ENCODE peak calls at places on chromosomes 1 and 21, in five cellular contexts. K is coronary artery, O is lower lobe of right lung, Q is thoracic aorta, D is SJCRH30. B is an unnamed sample.

GRCh38 chr1:53462769-53463501 is 3.7 kb downstream of the DMRTB1 start:
- DNase-seq in K (peak; percentile 62), O (no peak), Q (no peak), D (no peak), B (no peak)

GRCh38 chr1:186511761-186512637 is 51.1 kb upstream of the PDC start:
- DNase-seq in K (no peak), O (peak; percentile 69), Q (no peak), D (no peak), B (no peak)

GRCh38 chr1:53048345-53048737 is 13.7 kb upstream of the PODN start:
- DNase-seq in K (no peak), O (no peak), Q (no peak), D (no peak), B (no peak)

GRCh38 chr21:9756677-9757076 is 764.7 kb upstream of the TPTE start:
- DNase-seq in K (no peak), O (no peak), Q (no peak), D (no peak), B (peak; percentile 16)

GRCh38 chr1:10415211-10415930 is 14.9 kb upstream of the CENPS start:
- DNase-seq in K (no peak), O (peak; percentile 53), Q (no peak), D (no peak), B (peak; percentile 70)

GRCh38 chr1:108877858-108878257 is 1.1 kb downstream of the GPSM2 start:
- DNase-seq in K (no peak), O (no peak), Q (no peak), D (peak; percentile 52), B (no peak)

GRCh38 chr21:43933680-43934079 is 68.7 kb downstream of the AGPAT3 start:
- DNase-seq in K (no peak), O (no peak), Q (no peak), D (no peak), B (no peak)

GRCh38 chr1:245871881-245872280 is 635.2 kb downstream of the SMYD3 start:
- DNase-seq in K (no peak), O (no peak), Q (no peak), D (no peak), B (no peak)

GRCh38 chr1:39213511-39214002 is 9.1 kb downstream of the MACF1 start:
- DNase-seq in K (no peak), O (no peak), Q (no peak), D (no peak), B (no peak)

GRCh38 chr1:154707901-154708514 is 100.0 kb upstream of the ADAR start:
- DNase-seq in K (no peak), O (no peak), Q (no peak), D (no peak), B (no peak)

GRCh38 chr1:98289296-98289695 is 368.5 kb upstream of the DPYD start:
- DNase-seq in K (no peak), O (no peak), Q (no peak), D (no peak), B (no peak)

GRCh38 chr21:26945916-26946315 is 21.0 kb downstream of the ADAMTS5 start:
- DNase-seq in K (no peak), O (peak; percentile 49), Q (no peak), D (no peak), B (no peak)

GRCh38 chr1:31297273-31298247 is 728 bp downstream of the ZCCHC17 start:
- DNase-seq in K (no peak), O (no peak), Q (no peak), D (no peak), B (no peak)

GRCh38 chr1:236421850-236422516 is 27.9 kb downstream of the EDARADD start:
- DNase-seq in K (peak; percentile 5), O (no peak), Q (no peak), D (no peak), B (no peak)

GRCh38 chr1:28519946-28520725 is 14.3 kb downstream of the RCC1 start:
- DNase-seq in K (no peak), O (no peak), Q (no peak), D (no peak), B (no peak)

GRCh38 chr1:206725053-206725963 is 40.6 kb downstream of the MAPKAPK2 start:
- DNase-seq in K (peak; percentile 55), O (no peak), Q (no peak), D (peak; percentile 62), B (no peak)

GRCh38 chr1:54118704-54119103 is 34.1 kb downstream of the CDCP2 start:
- DNase-seq in K (no peak), O (no peak), Q (no peak), D (no peak), B (no peak)

GRCh38 chr1:226046240-226046639 is 16.3 kb upstream of the H3-3A start:
- DNase-seq in K (no peak), O (no peak), Q (no peak), D (no peak), B (no peak)

GRCh38 chr1:237390798-237391197 is 348.8 kb downstream of the RYR2 start:
- DNase-seq in K (no peak), O (no peak), Q (no peak), D (no peak), B (no peak)

GRCh38 chr1:30054126-30054525 is 669.3 kb downstream of the MATN1 start:
- DNase-seq in K (no peak), O (no peak), Q (no peak), D (no peak), B (no peak)

GRCh38 chr1:155455588-155456195 is 106.9 kb downstream of the ASH1L start:
- DNase-seq in K (no peak), O (no peak), Q (no peak), D (peak; percentile 44), B (no peak)

GRCh38 chr1:37479255-37480124 is 5.1 kb downstream of the ZC3H12A start:
- DNase-seq in K (peak; percentile 94), O (peak; percentile 95), Q (peak; percentile 85), D (peak; percentile 51), B (peak; percentile 97)

GRCh38 chr1:177209357-177209756 is 38.6 kb downstream of the BRINP2 start:
- DNase-seq in K (peak; percentile 77), O (peak; percentile 48), Q (peak; percentile 39), D (peak; percentile 55), B (peak; percentile 81)

GRCh38 chr1:111802984-111803383 is 47.3 kb downstream of the DDX20 start:
- DNase-seq in K (no peak), O (no peak), Q (no peak), D (no peak), B (no peak)

GRCh38 chr21:45370575-45370974 is 34.4 kb upstream of the COL18A1 start:
- DNase-seq in K (no peak), O (no peak), Q (no peak), D (no peak), B (no peak)

GRCh38 chr1:181936269-181936668 is 125.2 kb downstream of the ZNF648 start:
- DNase-seq in K (no peak), O (no peak), Q (no peak), D (no peak), B (no peak)

DNA sequence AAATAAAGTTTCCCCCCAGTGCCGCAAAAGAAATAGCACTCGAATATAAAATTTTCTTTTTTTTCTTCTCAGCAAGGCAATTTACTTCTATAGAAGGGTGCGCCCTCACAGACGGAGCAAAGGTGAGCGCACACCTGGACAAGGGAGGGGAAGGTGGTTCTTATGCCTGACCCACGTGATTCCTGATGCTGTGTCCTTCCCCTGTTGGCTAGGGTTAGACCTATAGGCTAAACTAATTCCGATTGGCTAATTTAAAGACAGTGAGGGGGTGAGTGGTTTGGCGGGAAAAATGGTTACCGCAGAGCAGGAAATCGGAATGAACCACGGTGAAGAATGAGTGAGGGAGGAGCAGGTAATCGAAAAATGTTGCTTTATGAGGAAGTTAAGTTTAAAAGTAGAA is 607 bp upstream of the FAAH start:
- DNase-seq in K (no peak), O (no peak), Q (no peak), D (no peak), B (no peak)
- H3K4me3 ChIP-seq in K (peak overlapping the region; percentile 69), O (peak overlapping the region; percentile 62), Q (no peak overlapping the region), D (no peak overlapping the region), B (no peak overlapping the region)

GRCh38 chr1:185227161-185227560 is 70.2 kb downstream of the SWT1 start:
- DNase-seq in K (no peak), O (no peak), Q (no peak), D (no peak), B (no peak)
- H3K27ac ChIP-seq in K (no peak overlapping the region), O (no peak overlapping the region), Q (no peak overlapping the region), D (no peak overlapping the region), B (no peak overlapping the region)

GRCh38 chr21:31813873-31814272 is 58.9 kb upstream of the HUNK start:
- DNase-seq in K (no peak), O (no peak), Q (no peak), D (no peak), B (no peak)
- H3K4me3 ChIP-seq in K (no peak overlapping the region), O (no peak overlapping the region), Q (no peak overlapping the region), D (no peak overlapping the region), B (no peak overlapping the region)

GRCh38 chr1:8133190-8133589 is 107.1 kb upstream of the ERRFI1 start:
- DNase-seq in K (no peak), O (no peak), Q (no peak), D (peak; percentile 76), B (peak; percentile 74)
- H3K27ac ChIP-seq in K (peak overlapping the region; percentile 89), O (peak overlapping the region; percentile 62), Q (peak overlapping the region; percentile 96), D (peak overlapping the region; percentile 98), B (peak overlapping the region; percentile 81)

GRCh38 chr1:12229386-12229834 is 420 bp upstream of the VPS13D start:
- DNase-seq in K (no peak), O (no peak), Q (no peak), D (no peak), B (no peak)

GRCh38 chr1:12230549-12231275 is 882 bp downstream of the VPS13D start:
- DNase-seq in K (peak; percentile 82), O (peak; percentile 86), Q (no peak), D (peak; percentile 34), B (no peak)

GRCh38 chr1:12229835-12230548 is at the start of gene VPS13D:
- DNase-seq in K (peak; percentile 83), O (peak; percentile 93), Q (peak; percentile 37), D (peak; percentile 85), B (peak; percentile 90)

GRCh38 chr1:12232221-12232620 is 2.4 kb downstream of the VPS13D start:
- DNase-seq in K (no peak), O (no peak), Q (no peak), D (no peak), B (no peak)

DNA sequence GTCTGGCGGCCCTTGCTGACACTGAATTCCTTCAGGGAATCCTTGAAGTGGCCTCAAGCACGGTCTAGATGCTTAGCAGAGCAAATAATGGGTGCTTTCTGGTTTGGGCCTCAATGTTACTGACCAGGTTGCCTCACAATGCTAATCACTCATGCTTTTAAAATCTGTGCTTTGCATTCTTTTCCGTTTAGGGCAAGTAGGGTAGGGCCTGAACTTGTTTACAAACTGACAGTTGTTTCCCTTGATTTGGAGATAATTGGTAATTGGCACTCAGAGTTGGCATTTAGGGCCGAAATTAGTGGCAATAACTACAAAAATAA is 1.4 kb downstream of the VPS13D start:
- DNase-seq in K (no peak), O (no peak), Q (no peak), D (no peak), B (no peak)
- H3K4me3 ChIP-seq in K (peak overlapping the region; percentile 90), O (peak overlapping the region; percentile 98), Q (peak overlapping the region; percentile 89), D (peak overlapping the region; percentile 92), B (peak overlapping the region; percentile 99)

GRCh38 chr1:92931691-92932090 is 29.6 kb downstream of the DIPK1A start:
- DNase-seq in K (no peak), O (no peak), Q (no peak), D (no peak), B (no peak)

GRCh38 chr1:92926873-92927272 is 34.4 kb downstream of the DIPK1A start:
- DNase-seq in K (no peak), O (no peak), Q (no peak), D (no peak), B (no peak)

GRCh38 chr1:92924501-92924900 is 36.8 kb downstream of the DIPK1A start:
- DNase-seq in K (no peak), O (no peak), Q (no peak), D (no peak), B (no peak)

GRCh38 chr1:92929461-92929860 is 31.8 kb downstream of the DIPK1A start:
- DNase-seq in K (no peak), O (no peak), Q (no peak), D (no peak), B (no peak)

GRCh38 chr1:92927870-92928269 is 33.4 kb downstream of the DIPK1A start:
- DNase-seq in K (no peak), O (no peak), Q (no peak), D (no peak), B (no peak)
- H3K27ac ChIP-seq in K (no peak overlapping the region), O (no peak overlapping the region), Q (no peak overlapping the region), D (no peak overlapping the region), B (no peak overlapping the region)

B was measured in ascending aorta.